ENCODE peak calls at places on chromosomes 4 and X, in six cellular contexts. One of them, this sample, is unnamed.

GRCh38 chrX:141185366-141185765 is 8.4 kb upstream of the LDOC1 start:
- DNase-seq in GM12878: no peak
- DNase-seq in upper lobe of left lung: no peak
- DNase-seq in K562: no peak
- DNase-seq in vagina: no peak
- DNase-seq in prostate gland: no peak
- DNase-seq in this sample: no peak

GRCh38 chr4:157220026-157220881 is at the start of gene GRIA2:
- DNase-seq in vagina: no peak
- DNase-seq in prostate gland: no peak
- DNase-seq in K562: peak
- DNase-seq in upper lobe of left lung: peak
- DNase-seq in GM12878: no peak
- DNase-seq in this sample: no peak

GRCh38 chrX:19017271-19017670 is 33.4 kb upstream of the PHKA2 start:
- DNase-seq in K562: peak
- DNase-seq in vagina: no peak
- DNase-seq in prostate gland: no peak
- DNase-seq in upper lobe of left lung: no peak
- DNase-seq in GM12878: no peak
- DNase-seq in this sample: no peak

GRCh38 chr4:154616731-154617130 is 4.3 kb upstream of the FGG start:
- DNase-seq in prostate gland: no peak
- DNase-seq in GM12878: peak
- DNase-seq in K562: no peak
- DNase-seq in upper lobe of left lung: no peak
- DNase-seq in vagina: no peak
- DNase-seq in this sample: no peak

GRCh38 chrX:101668143-101668542 is 8.5 kb upstream of the ARMCX2 start:
- DNase-seq in vagina: no peak
- DNase-seq in K562: no peak
- DNase-seq in upper lobe of left lung: no peak
- DNase-seq in GM12878: no peak
- DNase-seq in prostate gland: no peak
- DNase-seq in this sample: no peak

GRCh38 chr4:59535541-59535940 is 1664.6 kb upstream of the ADGRL3 start:
- DNase-seq in K562: no peak
- DNase-seq in prostate gland: no peak
- DNase-seq in GM12878: no peak
- DNase-seq in upper lobe of left lung: no peak
- DNase-seq in vagina: no peak
- DNase-seq in this sample: no peak

GRCh38 chr4:163448541-163449203 is 24.9 kb downstream of the TKTL2 start:
- DNase-seq in vagina: no peak
- DNase-seq in K562: no peak
- DNase-seq in GM12878: no peak
- DNase-seq in upper lobe of left lung: no peak
- DNase-seq in prostate gland: no peak
- DNase-seq in this sample: peak

GRCh38 chrX:65926095-65927019 is 113.5 kb downstream of the VSIG4 start:
- DNase-seq in GM12878: peak
- DNase-seq in K562: peak
- DNase-seq in vagina: no peak
- DNase-seq in prostate gland: no peak
- DNase-seq in upper lobe of left lung: no peak
- DNase-seq in this sample: no peak

GRCh38 chrX:50988649-50989048 is 78.1 kb downstream of the BMP15 start:
- DNase-seq in vagina: no peak
- DNase-seq in upper lobe of left lung: no peak
- DNase-seq in prostate gland: peak
- DNase-seq in K562: no peak
- DNase-seq in GM12878: no peak
- DNase-seq in this sample: peak

GRCh38 chr4:107197121-107197520 is 161.0 kb upstream of the DKK2 start:
- DNase-seq in GM12878: no peak
- DNase-seq in upper lobe of left lung: no peak
- DNase-seq in vagina: no peak
- DNase-seq in prostate gland: no peak
- DNase-seq in K562: no peak
- DNase-seq in this sample: no peak

GRCh38 chr4:107203733-107204132 is 167.6 kb upstream of the DKK2 start:
- DNase-seq in K562: no peak
- DNase-seq in prostate gland: no peak
- DNase-seq in GM12878: no peak
- DNase-seq in upper lobe of left lung: no peak
- DNase-seq in vagina: no peak
- DNase-seq in this sample: no peak

DNA sequence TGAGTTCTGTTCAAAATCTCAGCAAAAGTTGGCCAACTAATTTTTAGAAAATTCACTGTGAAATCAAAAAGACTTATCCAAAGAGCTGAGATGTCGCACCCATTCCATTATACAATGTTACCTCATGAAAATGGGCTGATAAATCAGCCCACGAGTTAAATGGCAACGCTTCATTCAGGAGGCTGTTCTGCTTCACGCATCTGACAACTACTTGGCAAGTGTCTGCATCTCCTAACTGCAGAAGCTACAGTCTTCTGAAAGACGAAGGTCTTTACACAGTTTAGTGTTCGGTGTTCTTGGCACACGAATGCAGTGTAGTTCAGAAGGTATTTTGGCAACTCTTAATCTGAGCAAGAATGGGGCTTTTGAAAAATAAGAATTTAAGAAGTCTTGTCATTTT is 166.6 kb upstream of the DKK2 start:
- DNase-seq in vagina: no peak
- DNase-seq in GM12878: no peak
- DNase-seq in prostate gland: no peak
- DNase-seq in K562: no peak
- DNase-seq in upper lobe of left lung: no peak
- DNase-seq in this sample: no peak
- TF ChIP-seq POLR2AphosphoS5 in vagina: no peak
- TF ChIP-seq POLR2AphosphoS5 in GM12878: no peak
- TF ChIP-seq POLR2AphosphoS5 in prostate gland: no peak
- TF ChIP-seq POLR2AphosphoS5 in K562: no peak
- TF ChIP-seq POLR2AphosphoS5 in upper lobe of left lung: no peak
- TF ChIP-seq POLR2AphosphoS5 in this sample: no peak

DNA sequence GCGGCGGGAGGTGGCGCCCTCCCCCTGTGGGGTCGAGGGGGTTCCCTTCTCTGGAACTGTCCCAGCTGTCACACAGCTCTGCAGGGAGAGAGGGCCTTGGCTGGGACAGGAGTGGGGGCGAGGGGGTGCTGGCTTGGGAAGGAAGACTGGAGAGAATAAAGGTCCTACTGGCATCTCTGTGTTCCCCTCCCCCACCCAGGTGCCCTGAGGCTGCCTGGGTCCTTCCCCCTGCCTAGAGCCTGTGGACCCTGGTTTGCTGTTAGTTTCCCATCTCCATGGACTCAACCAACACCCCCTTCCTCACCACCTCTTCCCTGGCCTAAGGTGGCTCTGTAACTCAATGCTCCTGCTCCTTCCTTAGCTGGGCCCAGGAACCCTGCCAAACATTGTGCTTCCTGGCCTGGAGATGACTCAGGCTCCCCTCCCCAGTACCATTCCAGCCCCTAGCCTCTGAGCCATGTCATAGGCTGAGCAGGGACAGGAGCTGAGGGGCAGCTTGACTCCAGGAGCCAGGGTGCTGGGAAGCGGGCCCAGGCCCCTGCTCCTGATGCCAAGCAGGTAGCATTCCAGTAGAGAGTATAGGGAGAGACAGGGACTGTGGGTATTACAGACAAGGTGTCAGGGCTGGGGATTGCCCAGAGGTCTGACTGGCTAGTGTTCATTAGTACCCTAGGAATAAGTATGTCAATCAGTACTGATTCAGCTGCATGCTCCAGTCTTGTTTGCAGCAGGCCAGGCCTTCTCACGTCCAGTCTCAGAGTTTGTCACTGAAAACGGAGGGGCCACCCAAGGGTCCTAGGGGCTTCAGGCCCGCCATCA is 100.7 kb downstream of the EFNB1 start:
- DNase-seq in K562: no peak
- DNase-seq in upper lobe of left lung: no peak
- DNase-seq in prostate gland: peak
- DNase-seq in vagina: no peak
- DNase-seq in GM12878: no peak
- DNase-seq in this sample: no peak
- H3K27ac ChIP-seq in K562: no peak
- H3K27ac ChIP-seq in upper lobe of left lung: peak
- H3K27ac ChIP-seq in prostate gland: no peak
- H3K27ac ChIP-seq in vagina: no peak
- H3K27ac ChIP-seq in GM12878: no peak
- H3K27ac ChIP-seq in this sample: no peak

DNA sequence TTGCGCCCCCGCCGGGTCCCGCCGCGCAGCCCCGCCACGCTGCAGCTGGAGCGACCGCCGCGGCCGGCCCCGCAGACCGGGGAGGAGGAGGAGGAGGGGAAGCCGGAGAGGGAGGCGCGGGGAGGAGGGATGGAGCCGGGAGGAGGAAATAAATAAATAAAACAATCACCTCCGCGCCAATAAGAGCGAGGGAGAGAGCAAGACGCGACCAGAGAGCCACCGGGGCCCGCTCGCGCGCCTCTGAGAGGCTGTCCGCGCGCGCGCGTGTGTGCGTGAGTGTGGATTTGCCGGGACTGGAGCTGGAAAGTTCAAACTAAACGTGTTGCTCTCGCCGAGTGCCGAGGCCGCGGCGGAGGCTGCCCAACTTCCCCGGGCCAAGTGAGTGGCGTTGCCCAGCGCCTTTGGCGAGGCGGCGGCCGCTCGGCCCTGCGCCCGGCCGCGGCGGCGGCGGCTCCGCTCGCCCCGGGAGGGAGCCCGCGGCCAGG is 2184.4 kb upstream of the TENM3 start:
- DNase-seq in upper lobe of left lung: peak
- DNase-seq in K562: no peak
- DNase-seq in prostate gland: peak
- DNase-seq in vagina: no peak
- DNase-seq in GM12878: no peak
- DNase-seq in this sample: no peak
- H3K4me3 ChIP-seq in upper lobe of left lung: peak
- H3K4me3 ChIP-seq in K562: no peak
- H3K4me3 ChIP-seq in prostate gland: peak
- H3K4me3 ChIP-seq in vagina: peak
- H3K4me3 ChIP-seq in GM12878: peak
- H3K4me3 ChIP-seq in this sample: peak

DNA sequence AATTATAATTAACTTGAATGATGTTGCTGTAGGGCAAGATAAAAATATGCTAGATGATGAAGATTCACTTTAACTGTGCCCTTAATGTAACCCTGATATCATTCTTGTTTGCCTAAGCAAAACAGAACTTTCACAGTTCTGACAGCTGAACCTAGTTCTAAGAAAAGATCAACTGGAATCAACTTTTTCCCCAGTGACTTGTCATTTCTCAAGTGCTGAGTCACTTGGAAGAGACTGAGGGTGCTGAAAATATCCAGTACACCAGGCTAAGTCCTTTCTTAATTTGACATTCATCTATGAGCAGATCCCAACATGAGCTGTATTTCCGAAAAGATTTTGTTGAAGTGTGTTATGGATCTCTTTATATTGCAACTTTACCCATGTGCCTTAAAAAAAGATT is 140.4 kb downstream of the MID1IP1 start:
- DNase-seq in K562: no peak
- DNase-seq in vagina: no peak
- DNase-seq in prostate gland: no peak
- DNase-seq in GM12878: no peak
- DNase-seq in upper lobe of left lung: no peak
- DNase-seq in this sample: no peak
- TF ChIP-seq POLR2AphosphoS5 in K562: no peak
- TF ChIP-seq POLR2AphosphoS5 in vagina: no peak
- TF ChIP-seq POLR2AphosphoS5 in prostate gland: no peak
- TF ChIP-seq POLR2AphosphoS5 in GM12878: no peak
- TF ChIP-seq POLR2AphosphoS5 in upper lobe of left lung: no peak
- TF ChIP-seq POLR2AphosphoS5 in this sample: no peak

DNA sequence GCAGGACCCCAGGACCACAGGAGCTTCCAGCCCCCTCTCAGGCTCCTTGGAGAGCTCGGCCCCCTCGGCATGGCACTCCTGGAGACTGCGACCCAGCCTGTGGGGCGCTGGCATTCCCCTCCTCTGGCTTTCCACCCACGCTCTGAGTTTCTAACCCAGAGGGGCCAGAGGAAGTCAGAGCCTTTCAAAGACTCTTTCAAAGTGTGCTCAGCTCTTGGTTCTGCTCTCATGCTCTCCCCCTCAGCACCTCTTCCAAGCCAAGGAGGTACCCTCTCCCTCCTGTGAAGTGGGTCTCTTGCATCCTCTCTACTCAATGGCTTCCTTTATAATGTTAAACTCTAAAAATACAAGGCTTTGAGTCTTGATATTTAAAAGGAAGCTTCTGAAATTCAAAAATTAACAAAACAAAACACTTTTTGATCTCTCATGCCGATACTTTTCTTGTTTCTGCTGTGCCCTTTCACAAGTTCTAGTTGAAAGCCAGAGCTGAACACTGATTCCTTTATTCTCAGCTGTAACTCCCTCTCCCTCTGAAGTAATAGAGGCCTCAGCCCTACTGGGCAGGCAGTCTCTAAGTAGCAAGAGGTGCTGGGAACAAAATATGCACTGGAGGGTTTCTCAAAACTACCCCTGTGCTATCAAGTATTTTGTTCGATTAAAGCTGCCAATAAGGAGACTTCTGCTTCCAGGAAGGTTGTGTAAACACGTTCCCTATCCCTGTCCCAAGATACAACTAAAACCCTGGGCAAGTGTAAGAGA is 82.8 kb downstream of the NAT8L start:
- DNase-seq in upper lobe of left lung: no peak
- DNase-seq in prostate gland: no peak
- DNase-seq in vagina: no peak
- DNase-seq in K562: no peak
- DNase-seq in GM12878: no peak
- DNase-seq in this sample: no peak
- H3K27ac ChIP-seq in upper lobe of left lung: no peak
- H3K27ac ChIP-seq in prostate gland: no peak
- H3K27ac ChIP-seq in vagina: no peak
- H3K27ac ChIP-seq in K562: no peak
- H3K27ac ChIP-seq in GM12878: peak
- H3K27ac ChIP-seq in this sample: no peak

DNA sequence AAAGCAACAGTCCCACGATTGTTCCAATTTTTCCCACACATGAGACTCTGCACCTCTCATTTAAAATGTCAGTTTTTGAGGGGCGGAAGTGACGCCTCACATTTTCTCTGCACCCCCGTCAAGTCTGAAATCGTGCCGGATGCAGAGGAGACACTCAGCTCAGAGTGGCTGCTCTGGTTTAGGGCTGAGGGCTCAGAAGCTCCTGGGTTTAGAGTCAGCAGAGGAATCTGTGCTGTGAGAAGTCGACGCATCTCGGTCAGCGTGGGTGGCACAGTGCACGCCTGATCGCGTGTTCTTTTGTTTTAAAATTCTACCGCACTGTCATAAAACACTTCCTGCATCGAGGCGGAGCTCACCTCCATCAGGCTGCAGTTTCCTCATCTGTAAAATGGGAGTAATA is 116.7 kb upstream of the ADRA2C start:
- DNase-seq in vagina: no peak
- DNase-seq in upper lobe of left lung: no peak
- DNase-seq in K562: no peak
- DNase-seq in prostate gland: no peak
- DNase-seq in GM12878: no peak
- DNase-seq in this sample: no peak
- H3K4me3 ChIP-seq in vagina: no peak
- H3K4me3 ChIP-seq in upper lobe of left lung: no peak
- H3K4me3 ChIP-seq in K562: no peak
- H3K4me3 ChIP-seq in prostate gland: no peak
- H3K4me3 ChIP-seq in GM12878: no peak
- H3K4me3 ChIP-seq in this sample: no peak

GRCh38 chr4:85734446-85734845 is 259.5 kb downstream of the ARHGAP24 start:
- DNase-seq in K562: no peak
- DNase-seq in prostate gland: no peak
- DNase-seq in GM12878: no peak
- DNase-seq in vagina: no peak
- DNase-seq in upper lobe of left lung: no peak
- DNase-seq in this sample: no peak
- TF ChIP-seq POLR2AphosphoS5 in K562: no peak
- TF ChIP-seq POLR2AphosphoS5 in prostate gland: no peak
- TF ChIP-seq POLR2AphosphoS5 in GM12878: no peak
- TF ChIP-seq POLR2AphosphoS5 in vagina: no peak
- TF ChIP-seq POLR2AphosphoS5 in upper lobe of left lung: no peak
- TF ChIP-seq POLR2AphosphoS5 in this sample: no peak

GRCh38 chr4:155802573-155802972 is 43.8 kb downstream of the GUCY1B1 start:
- DNase-seq in K562: no peak
- DNase-seq in upper lobe of left lung: no peak
- DNase-seq in vagina: no peak
- DNase-seq in prostate gland: no peak
- DNase-seq in GM12878: no peak
- DNase-seq in this sample: no peak
- H3K27ac ChIP-seq in K562: no peak
- H3K27ac ChIP-seq in upper lobe of left lung: no peak
- H3K27ac ChIP-seq in vagina: no peak
- H3K27ac ChIP-seq in prostate gland: no peak
- H3K27ac ChIP-seq in GM12878: no peak
- H3K27ac ChIP-seq in this sample: no peak